ENCODE peak calls at places on chromosome 12, in four cellular contexts. J, V, H and Q are unnamed samples.

GRCh38 chr12:5030066-5030465 is 13.6 kb upstream of the KCNA5 start:
- DNase-seq in J (no peak), H (no peak), V (no peak), Q (no peak)

GRCh38 chr12:115983226-115983798 is 294.2 kb downstream of the MED13L start:
- DNase-seq in H (no peak), J (no peak), V (no peak), Q (no peak)

GRCh38 chr12:110245278-110245868 is 35.7 kb upstream of the ATP2A2 start:
- DNase-seq in V (no peak), J (no peak), H (peak; percentile 23), Q (no peak)

GRCh38 chr12:128813883-128814282 is 9.9 kb downstream of the SLC15A4 start:
- DNase-seq in J (peak; percentile 36), V (no peak), H (no peak), Q (peak; percentile 23)

GRCh38 chr12:124006582-124007170 is 33.7 kb downstream of the ZNF664 start:
- DNase-seq in H (no peak), V (no peak), J (no peak), Q (no peak)

GRCh38 chr12:107402041-107403022 is 283.3 kb upstream of the PWP1 start:
- DNase-seq in J (peak; percentile 74), V (peak; percentile 80), H (peak; percentile 33), Q (peak; percentile 56)

GRCh38 chr12:74889563-74890236 is 319.9 kb downstream of the KCNC2 start:
- DNase-seq in V (no peak), J (peak; percentile 57), H (no peak), Q (peak; percentile 50)

GRCh38 chr12:133063556-133063955 is 17.2 kb upstream of the ZNF140 start:
- DNase-seq in V (no peak), H (no peak), J (no peak), Q (no peak)

GRCh38 chr12:123237646-123238329 is 4.6 kb downstream of the MTRFR start:
- DNase-seq in J (peak; percentile 64), V (peak; percentile 24), H (peak; percentile 56), Q (peak; percentile 50)

GRCh38 chr12:98725481-98726247 is 80.6 kb downstream of the APAF1 start:
- DNase-seq in J (peak; percentile 84), V (peak; percentile 50), H (no peak), Q (peak; percentile 83)

GRCh38 chr12:93316623-93316971 is 61.1 kb upstream of the NUDT4 start:
- DNase-seq in J (no peak), V (no peak), H (no peak), Q (no peak)

GRCh38 chr12:124617615-124618014 is 50.2 kb upstream of the NCOR2 start:
- DNase-seq in V (peak; percentile 66), J (no peak), H (no peak), Q (no peak)

GRCh38 chr12:26870491-26871419 is 37.8 kb upstream of the ITPR2 start:
- DNase-seq in V (no peak), J (peak; percentile 7), H (no peak), Q (peak; percentile 64)

GRCh38 chr12:17020765-17021164 is 414.8 kb upstream of the LMO3 start:
- DNase-seq in J (no peak), H (no peak), V (no peak), Q (no peak)

GRCh38 chr12:92942905-92943304 is 13.8 kb upstream of the EEA1 start:
- DNase-seq in V (no peak), H (no peak), J (peak; percentile 81), Q (peak; percentile 90)

GRCh38 chr12:83826112-83826511 is 1086.5 kb downstream of the SLC6A15 start:
- DNase-seq in V (no peak), H (no peak), J (peak; percentile 12), Q (peak; percentile 49)

GRCh38 chr12:108939594-108939993 is 59.7 kb downstream of the DAO start:
- DNase-seq in H (no peak), V (no peak), J (peak; percentile 6), Q (peak; percentile 6)

GRCh38 chr12:50083301-50083700 is 1.8 kb upstream of the SMARCD1 start:
- DNase-seq in H (no peak), V (no peak), J (no peak), Q (no peak)

GRCh38 chr12:28568083-28568482 is 377.8 kb downstream of the CCDC91 start:
- DNase-seq in J (peak; percentile 83), H (no peak), V (no peak), Q (peak; percentile 90)

GRCh38 chr12:109230193-109230592 is 78.9 kb downstream of the FOXN4 start:
- DNase-seq in V (no peak), J (no peak), H (no peak), Q (no peak)

GRCh38 chr12:56866493-56866892 is 67.7 kb downstream of the SDR9C7 start:
- DNase-seq in H (no peak), V (no peak), J (no peak), Q (no peak)

GRCh38 chr12:111420494-111420893 is 14.8 kb downstream of the SH2B3 start:
- DNase-seq in J (no peak), H (no peak), V (no peak), Q (no peak)

GRCh38 chr12:66589095-66589494 is 89.8 kb downstream of the GRIP1 start:
- DNase-seq in J (no peak), H (no peak), V (no peak), Q (no peak)